ENCODE peak calls at places on chromosomes 5 and 9, in five cellular contexts. X is BJ, C is K562, M is lower lobe of right lung, K is adrenal gland. E is an unnamed sample.

GRCh38 chr5:42498000-42498399 is 74.8 kb downstream of the GHR start:
- DNase-seq in K (no peak), C (no peak), X (no peak), M (no peak), E (no peak)

GRCh38 chr5:178238711-178239592 is 6.3 kb upstream of the PHYKPL start:
- DNase-seq in M (peak), X (no peak), C (no peak), K (no peak), E (no peak)

GRCh38 chr5:142653321-142653720 is 32.6 kb downstream of the FGF1 start:
- DNase-seq in C (no peak), M (no peak), K (no peak), X (no peak), E (no peak)

GRCh38 chr5:1504617-1505016 is 19.1 kb downstream of the LPCAT1 start:
- DNase-seq in K (no peak), M (no peak), X (no peak), C (no peak), E (no peak)

GRCh38 chr9:105500108-105500766 is 52.4 kb downstream of the FSD1L start:
- DNase-seq in K (no peak), X (no peak), M (no peak), C (no peak), E (no peak)

GRCh38 chr9:92141144-92142129 is 26.2 kb upstream of the SPTLC1 start:
- DNase-seq in C (peak), M (no peak), X (no peak), K (peak), E (peak)

GRCh38 chr5:4189317-4189716 is 593.7 kb downstream of the IRX1 start:
- DNase-seq in X (no peak), K (no peak), C (no peak), M (no peak), E (no peak)

GRCh38 chr9:92706218-92706940 is 36.4 kb upstream of the IPPK start:
- DNase-seq in M (no peak), C (peak), K (no peak), X (no peak), E (no peak)

GRCh38 chr5:2757563-2758311 is 6.3 kb upstream of the IRX2 start:
- DNase-seq in X (peak), M (peak), C (no peak), K (no peak), E (no peak)

GRCh38 chr9:121240394-121241145 is 27.4 kb upstream of the GSN start:
- DNase-seq in M (no peak), X (no peak), K (no peak), C (no peak), E (no peak)

GRCh38 chr9:79473704-79474103 is 98.1 kb upstream of the TLE4 start:
- DNase-seq in K (no peak), M (no peak), C (no peak), X (no peak), E (no peak)

GRCh38 chr9:79469164-79469563 is 102.6 kb upstream of the TLE4 start:
- DNase-seq in X (no peak), C (no peak), M (no peak), K (no peak), E (no peak)

GRCh38 chr9:79477241-79477830 is 94.4 kb upstream of the TLE4 start:
- DNase-seq in M (no peak), K (no peak), X (no peak), C (no peak), E (no peak)

GRCh38 chr9:79470957-79471356 is 100.8 kb upstream of the TLE4 start:
- DNase-seq in M (no peak), C (no peak), X (no peak), K (no peak), E (no peak)

DNA sequence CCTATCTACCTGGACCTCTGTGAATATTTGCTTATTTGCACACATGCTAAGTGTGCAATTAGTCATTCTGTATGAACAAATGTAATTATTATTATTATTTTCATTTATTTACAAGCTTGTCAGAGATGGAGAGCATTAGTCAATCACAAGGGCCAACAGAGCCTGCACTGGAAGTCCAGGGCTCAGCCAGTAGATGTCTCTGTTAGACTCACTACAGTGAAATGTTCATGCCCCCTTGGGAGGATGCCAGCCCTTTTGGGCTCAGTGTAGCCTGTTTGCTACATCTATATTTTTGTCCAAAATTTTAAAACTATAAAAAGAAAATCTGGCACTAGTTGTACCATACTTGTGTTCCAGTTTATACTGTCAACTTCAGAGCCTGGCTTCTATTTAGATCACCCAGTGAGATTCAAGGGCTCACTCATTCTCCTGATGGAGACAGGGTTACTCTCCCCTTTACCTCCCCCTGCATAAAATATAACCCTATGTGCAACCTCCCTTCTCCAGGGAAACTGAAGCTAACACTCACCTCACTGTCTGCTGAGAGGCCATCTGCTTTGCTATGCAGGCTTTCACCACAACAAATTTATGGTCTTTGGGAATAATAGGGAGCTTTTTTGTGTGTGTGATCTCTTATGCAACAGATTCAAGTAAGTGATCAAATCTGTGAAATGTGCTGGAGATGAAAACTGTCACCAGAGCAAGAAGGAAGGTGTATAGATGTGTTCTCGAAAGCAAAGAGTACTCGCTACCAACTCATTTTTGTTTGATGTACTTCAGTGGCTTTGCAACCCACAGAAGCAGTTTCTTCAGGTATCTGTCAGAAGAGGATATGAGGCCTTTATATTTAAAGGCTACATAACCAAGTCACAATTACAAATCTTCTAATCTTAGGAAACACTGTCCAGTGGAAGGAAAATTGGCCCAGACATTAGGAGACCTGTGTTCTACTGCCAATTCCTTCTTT is 99.9 kb upstream of the TLE4 start:
- DNase-seq in C (no peak), M (peak), K (peak), X (no peak), E (no peak)
- TF ChIP-seq CTCF in C (no peak), M (peak), K (no peak), X (peak), E (no peak)

GRCh38 chr9:129612815-129613519 is 7.9 kb downstream of the C9orf50 start:
- DNase-seq in K (no peak), C (no peak), X (no peak), M (no peak), E (no peak)

GRCh38 chr9:129614932-129615331 is 6.0 kb downstream of the C9orf50 start:
- DNase-seq in X (no peak), M (no peak), C (no peak), K (no peak), E (no peak)

GRCh38 chr9:129615407-129616285 is 5.3 kb downstream of the C9orf50 start:
- DNase-seq in X (no peak), K (no peak), C (no peak), M (no peak), E (no peak)

GRCh38 chr9:129612123-129612522 is 8.8 kb downstream of the C9orf50 start:
- DNase-seq in K (no peak), X (no peak), C (no peak), M (no peak), E (no peak)

GRCh38 chr9:129613520-129614175 is 7.3 kb downstream of the C9orf50 start:
- DNase-seq in X (no peak), K (no peak), C (no peak), M (no peak), E (no peak)
- TF ChIP-seq CTCF in X (no peak), K (no peak), C (no peak), M (no peak), E (no peak)

GRCh38 chr9:136485049-136485647 is 2.3 kb upstream of the SEC16A start:
- DNase-seq in M (peak), X (no peak), C (peak), K (peak), E (peak)
- TF ChIP-seq CTCF in M (peak), X (peak), C (peak), K (peak), E (peak)

GRCh38 chr5:151243564-151243963 is 9.4 kb upstream of the GM2A start:
- DNase-seq in X (no peak), C (no peak), M (no peak), K (no peak), E (no peak)
- TF ChIP-seq CTCF in X (no peak), C (no peak), M (no peak), K (no peak), E (no peak)

E was measured in progenitor cell of endocrine pancreas.